ENCODE peak calls at places on chromosomes 7 and 10, in ten cellular contexts. X is H9, D is heart left ventricle, I is stomach, S is neural progenitor cell, V is kidney epithelial cell, L is tibial artery, O is IMR-90, H is progenitor cell of endocrine pancreas, U is BJ. C is an unnamed sample.

GRCh38 chr10:74612195-74612594 is 214.2 kb upstream of the KAT6B start:
- DNase-seq in V (no peak), I (no peak), U (no peak), X (no peak), S (no peak), O (peak), L (no peak), H (no peak), D (no peak), C (no peak)

GRCh38 chr10:87546971-87547413 is 42.3 kb downstream of the MINPP1 start:
- DNase-seq in D (no peak), O (no peak), L (peak), U (no peak), I (no peak), S (no peak), X (no peak), V (no peak), H (no peak), C (no peak)

GRCh38 chr10:124598196-124598595 is 136.6 kb downstream of the LHPP start:
- DNase-seq in S (no peak), I (no peak), O (no peak), L (no peak), H (no peak), V (no peak), D (no peak), X (no peak), U (no peak), C (no peak)

GRCh38 chr7:2444476-2444875 is 31.7 kb downstream of the GRIFIN start:
- DNase-seq in I (no peak), D (peak), U (peak), X (no peak), O (peak), H (no peak), L (peak), V (no peak), S (no peak), C (no peak)

GRCh38 chr7:33921216-33921938 is 16.0 kb downstream of the BMPER start:
- DNase-seq in L (peak), S (no peak), H (no peak), X (no peak), V (no peak), I (peak), O (peak), U (no peak), D (no peak), C (no peak)

GRCh38 chr10:46245381-46245900 is 41.4 kb upstream of the ANTXRL start:
- DNase-seq in V (no peak), S (no peak), D (peak), U (no peak), I (no peak), O (no peak), X (peak), L (no peak), H (no peak), C (no peak)

GRCh38 chr7:17665029-17665428 is 275.3 kb downstream of the SNX13 start:
- DNase-seq in O (no peak), X (no peak), V (no peak), D (no peak), L (no peak), U (no peak), H (no peak), I (no peak), S (no peak), C (no peak)

GRCh38 chr10:110414563-110415309 is 83.0 kb upstream of the DUSP5 start:
- DNase-seq in X (no peak), S (no peak), I (peak), V (peak), O (no peak), D (no peak), H (no peak), L (no peak), U (no peak), C (no peak)

GRCh38 chr10:93746844-93747284 is 10.9 kb upstream of the LGI1 start:
- DNase-seq in V (peak), X (peak), O (peak), U (peak), S (peak), I (no peak), H (peak), L (peak), D (no peak), C (peak)

GRCh38 chr10:128078136-128078969 is 47.9 kb downstream of the MKI67 start:
- DNase-seq in I (no peak), D (no peak), V (no peak), O (peak), X (peak), U (no peak), H (peak), S (peak), L (no peak), C (peak)

GRCh38 chr10:124477614-124478363 is 16.2 kb downstream of the LHPP start:
- DNase-seq in S (peak), D (no peak), H (no peak), O (no peak), U (no peak), I (no peak), V (no peak), L (no peak), X (peak), C (no peak)

GRCh38 chr7:5597772-5598171 is 174.1 kb upstream of the TNRC18 start:
- DNase-seq in I (no peak), S (peak), H (no peak), V (no peak), O (no peak), U (no peak), X (no peak), D (no peak), L (no peak), C (no peak)

GRCh38 chr10:132294561-132295320 is 13.0 kb downstream of the STK32C start:
- DNase-seq in V (no peak), D (no peak), O (no peak), X (peak), U (no peak), H (peak), I (no peak), S (peak), L (peak), C (peak)

GRCh38 chr7:13908667-13909382 is 80.6 kb downstream of the ETV1 start:
- DNase-seq in O (no peak), D (no peak), H (no peak), U (no peak), X (no peak), S (peak), L (no peak), V (no peak), I (no peak), C (no peak)

GRCh38 chr10:33139191-33139646 is 181.2 kb upstream of the ITGB1 start:
- DNase-seq in S (no peak), L (no peak), H (no peak), O (no peak), X (no peak), I (no peak), V (no peak), D (no peak), U (no peak), C (no peak)

GRCh38 chr10:48598243-48598935 is 6.5 kb downstream of the ARHGAP22 start:
- DNase-seq in H (no peak), D (no peak), U (no peak), L (no peak), V (no peak), S (no peak), O (no peak), X (no peak), I (no peak), C (no peak)

GRCh38 chr10:97780991-97781540 is 9.3 kb upstream of the SFRP5 start:
- DNase-seq in L (no peak), D (no peak), X (no peak), O (no peak), I (no peak), V (no peak), U (no peak), H (no peak), S (no peak), C (no peak)

GRCh38 chr7:14894826-14895225 is 7.7 kb downstream of the DGKB start:
- DNase-seq in D (no peak), L (no peak), U (no peak), I (no peak), O (no peak), S (no peak), X (no peak), V (no peak), H (no peak), C (no peak)

GRCh38 chr10:77393411-77393810 is 244.2 kb downstream of the KCNMA1 start:
- DNase-seq in O (no peak), V (no peak), X (no peak), L (no peak), H (no peak), I (no peak), U (no peak), D (no peak), S (no peak), C (no peak)

GRCh38 chr10:131979821-131980270 is 1.9 kb downstream of the BNIP3 start:
- DNase-seq in L (no peak), O (peak), D (peak), X (no peak), V (no peak), I (peak), S (peak), H (no peak), U (no peak), C (peak)

GRCh38 chr7:6164491-6164890 is 107.9 kb downstream of the CYTH3 start:
- DNase-seq in U (no peak), H (no peak), V (no peak), O (no peak), X (peak), I (no peak), L (no peak), D (no peak), S (peak), C (peak)

GRCh38 chr7:51455948-51456347 is 139.3 kb upstream of the COBL start:
- DNase-seq in L (no peak), X (no peak), S (peak), H (no peak), V (no peak), O (no peak), I (no peak), D (no peak), U (no peak), C (no peak)

GRCh38 chr7:148434181-148434769 is 156.3 kb upstream of the C7orf33 start:
- DNase-seq in L (no peak), V (no peak), D (no peak), X (no peak), U (no peak), S (no peak), O (no peak), I (no peak), H (no peak), C (no peak)

GRCh38 chr10:16612148-16612742 is 90.6 kb upstream of the C1QL3 start:
- DNase-seq in D (no peak), O (peak), S (peak), V (peak), X (peak), I (no peak), U (no peak), L (no peak), H (peak), C (peak)

GRCh38 chr10:105734479-105734878 is 1093.4 kb downstream of the SORCS3 start:
- DNase-seq in D (no peak), L (no peak), O (no peak), U (no peak), H (no peak), X (no peak), I (no peak), V (no peak), S (no peak), C (no peak)

GRCh38 chr10:60803433-60803832 is 25.2 kb downstream of the CDK1 start:
- DNase-seq in L (no peak), O (no peak), X (no peak), D (no peak), V (no peak), U (no peak), S (no peak), I (no peak), H (no peak), C (no peak)

GRCh38 chr10:54585572-54585971 is 215.5 kb downstream of the PCDH15 start:
- DNase-seq in D (no peak), X (no peak), L (no peak), H (no peak), U (no peak), O (no peak), S (no peak), I (no peak), V (no peak), C (no peak)

GRCh38 chr10:99709480-99710229 is 22.3 kb downstream of the COX15 start:
- DNase-seq in O (peak), I (no peak), D (no peak), X (peak), L (no peak), S (peak), V (no peak), U (no peak), H (no peak), C (no peak)

GRCh38 chr7:21041252-21041651 is 254.6 kb upstream of the SP8 start:
- DNase-seq in O (no peak), X (no peak), D (no peak), U (no peak), S (no peak), I (no peak), V (no peak), L (no peak), H (no peak), C (no peak)

GRCh38 chr10:125363776-125364175 is 203.4 kb upstream of the CTBP2 start:
- DNase-seq in L (no peak), S (no peak), D (no peak), I (no peak), V (no peak), X (no peak), O (no peak), H (no peak), U (no peak), C (no peak)

GRCh38 chr7:26910221-26910620 is 45.8 kb upstream of the SKAP2 start:
- DNase-seq in D (peak), V (peak), I (no peak), L (no peak), S (no peak), H (no peak), O (peak), U (peak), X (peak), C (no peak)

GRCh38 chr7:37549542-37549941 is 100.9 kb upstream of the ELMO1 start:
- DNase-seq in L (no peak), V (no peak), I (no peak), H (no peak), D (no peak), U (no peak), O (no peak), X (no peak), S (no peak), C (no peak)

GRCh38 chr10:79354141-79354540 is 6.9 kb downstream of the PPIF start:
- DNase-seq in I (no peak), V (no peak), O (no peak), S (no peak), L (no peak), X (no peak), H (no peak), D (no peak), U (no peak), C (no peak)

GRCh38 chr7:30899630-30900029 is 12.0 kb upstream of the AQP1 start:
- DNase-seq in I (no peak), L (no peak), O (no peak), D (no peak), S (no peak), V (no peak), U (no peak), X (no peak), H (no peak), C (no peak)

GRCh38 chr10:96833220-96834001 is 1.3 kb downstream of the LCOR start:
- DNase-seq in L (no peak), D (peak), H (no peak), I (peak), S (peak), U (no peak), X (peak), O (peak), V (no peak), C (peak)

GRCh38 chr7:97020601-97021442 is 3.8 kb downstream of the DLX5 start:
- DNase-seq in U (no peak), O (no peak), D (no peak), I (no peak), S (peak), X (peak), L (no peak), H (no peak), V (no peak), C (no peak)

GRCh38 chr7:38178695-38179344 is 775 bp downstream of the STARD3NL start:
- DNase-seq in L (no peak), U (no peak), O (peak), V (no peak), X (no peak), S (no peak), D (no peak), I (no peak), H (no peak), C (no peak)

GRCh38 chr7:57867884-57868701 is 418.1 kb downstream of the ZNF716 start:
- DNase-seq in L (no peak), U (no peak), X (no peak), I (no peak), O (no peak), H (no peak), D (no peak), V (no peak), S (no peak), C (no peak)

GRCh38 chr7:155739538-155740140 is 72.6 kb downstream of the SHH start:
- DNase-seq in D (no peak), U (no peak), V (no peak), X (no peak), L (no peak), O (no peak), H (no peak), I (no peak), S (no peak), C (no peak)

GRCh38 chr7:19587291-19587690 is 121.5 kb downstream of the POLR1F start:
- DNase-seq in L (no peak), H (no peak), D (no peak), X (peak), O (no peak), U (no peak), I (no peak), V (no peak), S (peak), C (no peak)
- TF ChIP-seq CTCF in L (no peak), H (peak), D (no peak), X (peak), O (no peak), U (no peak), I (no peak), V (peak), S (peak), C (no peak)

GRCh38 chr7:112298543-112299100 is 92.1 kb downstream of the ZNF277 start:
- DNase-seq in X (no peak), I (no peak), U (no peak), O (no peak), L (no peak), D (no peak), H (no peak), S (peak), V (no peak), C (no peak)
- TF ChIP-seq CTCF in X (no peak), I (no peak), U (no peak), O (no peak), L (no peak), D (no peak), H (no peak), S (no peak), V (no peak), C (no peak)

DNA sequence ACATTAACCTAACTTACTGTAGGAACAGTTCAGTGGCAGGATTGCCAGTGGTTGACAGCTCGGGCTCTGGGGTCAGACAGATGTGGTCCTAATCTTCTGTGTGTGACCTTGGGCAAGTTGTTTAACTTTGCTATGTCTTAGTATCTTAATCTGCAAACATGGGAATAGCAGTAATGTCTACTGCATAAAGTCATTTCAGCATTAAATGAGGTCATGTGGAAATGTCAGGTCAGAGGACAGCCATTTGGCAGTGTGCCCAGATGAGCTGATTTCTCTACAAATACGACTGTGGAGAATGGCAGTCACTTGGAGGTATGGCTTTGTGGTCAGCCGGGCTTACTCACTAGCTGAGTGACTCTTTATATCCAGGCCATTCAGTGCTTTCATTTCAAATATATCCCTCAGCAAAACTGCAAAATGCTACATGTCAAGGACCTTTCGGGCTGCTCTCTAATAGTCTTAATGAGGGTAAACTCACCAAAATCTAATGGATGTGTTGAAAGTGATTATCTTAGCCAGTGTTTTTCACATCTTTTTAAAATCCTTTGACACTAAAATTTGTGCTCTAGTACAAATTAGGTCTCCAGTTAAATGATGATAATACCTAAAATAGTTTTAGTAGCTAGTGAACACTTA is 171.4 kb downstream of the ST7 start:
- DNase-seq in H (no peak), O (peak), D (peak), S (no peak), X (no peak), V (peak), I (peak), L (peak), U (peak), C (no peak)
- TF ChIP-seq CTCF in H (no peak), O (no peak), D (no peak), S (no peak), X (no peak), V (no peak), I (no peak), L (no peak), U (no peak), C (no peak)

DNA sequence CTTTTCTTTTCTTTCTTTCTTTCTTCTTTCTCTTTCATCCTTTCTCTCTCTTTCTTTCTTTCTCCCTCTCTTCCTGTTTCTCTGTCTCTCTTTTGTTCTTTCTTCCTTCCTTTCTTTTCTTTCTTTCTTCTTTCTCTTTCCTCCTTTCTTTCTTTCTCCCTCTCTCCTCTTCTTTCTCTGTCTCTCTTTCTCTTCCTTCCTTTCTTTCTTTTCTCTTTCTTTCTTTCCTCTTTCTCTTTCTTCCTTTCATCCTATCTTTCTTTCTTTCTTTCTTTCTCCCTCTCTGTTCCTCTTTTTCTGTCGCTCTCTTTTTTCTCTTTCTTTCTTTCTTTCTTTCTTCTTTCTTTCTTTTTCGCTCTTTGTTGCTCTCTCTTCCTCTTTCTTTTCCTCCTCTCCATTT is 1149.2 kb upstream of the AUTS2 start:
- DNase-seq in X (no peak), V (no peak), L (no peak), S (no peak), D (no peak), I (no peak), O (no peak), U (no peak), H (no peak), C (no peak)
- TF ChIP-seq CTCF in X (no peak), V (no peak), L (no peak), S (no peak), D (no peak), I (no peak), O (no peak), U (no peak), H (no peak), C (no peak)

GRCh38 chr7:105796365-105796764 is 80.0 kb downstream of the ATXN7L1 start:
- DNase-seq in X (no peak), I (no peak), L (no peak), S (no peak), H (no peak), V (no peak), U (no peak), D (no peak), O (peak), C (no peak)

GRCh38 chr7:105791926-105792325 is 84.5 kb downstream of the ATXN7L1 start:
- DNase-seq in D (no peak), U (no peak), X (peak), O (no peak), L (no peak), H (no peak), V (no peak), S (no peak), I (no peak), C (no peak)

GRCh38 chr7:105797652-105798051 is 78.7 kb downstream of the ATXN7L1 start:
- DNase-seq in V (no peak), U (no peak), L (no peak), D (no peak), S (no peak), I (no peak), O (no peak), H (no peak), X (no peak), C (no peak)

GRCh38 chr7:105792488-105793370 is 83.7 kb downstream of the ATXN7L1 start:
- DNase-seq in X (no peak), V (no peak), H (no peak), O (no peak), S (no peak), U (no peak), D (no peak), I (no peak), L (no peak), C (no peak)

GRCh38 chr7:105794741-105795729 is 81.4 kb downstream of the ATXN7L1 start:
- DNase-seq in X (no peak), S (no peak), D (peak), H (no peak), I (no peak), U (no peak), O (peak), L (no peak), V (no peak), C (no peak)
- TF ChIP-seq CTCF in X (no peak), S (no peak), D (no peak), H (no peak), I (no peak), U (no peak), O (no peak), L (no peak), V (no peak), C (no peak)

GRCh38 chr7:129401968-129402860 is 32.0 kb upstream of the STRIP2 start:
- DNase-seq in X (no peak), V (no peak), D (no peak), U (no peak), H (no peak), O (no peak), L (no peak), I (no peak), S (no peak), C (no peak)
- TF ChIP-seq CTCF in X (peak), V (no peak), D (no peak), U (no peak), H (no peak), O (no peak), L (no peak), I (no peak), S (no peak), C (no peak)

GRCh38 chr7:92797693-92798092 is 38.7 kb downstream of the CDK6 start:
- DNase-seq in U (no peak), S (no peak), V (no peak), L (no peak), H (no peak), D (peak), O (peak), X (no peak), I (no peak), C (no peak)
- TF ChIP-seq CTCF in U (no peak), S (no peak), V (no peak), L (no peak), H (no peak), D (no peak), O (peak), X (peak), I (no peak), C (no peak)